ENCODE peak calls at places on chromosomes 1 and 21, in nine cellular contexts. J, G, W, A, V, C, U, K and D are unnamed samples.

GRCh38 chr1:188489336-188490112 is 1660.8 kb downstream of the PLA2G4A start:
- DNase-seq in J (no peak), G (no peak), W (peak), A (no peak), V (no peak), C (peak), U (peak), K (no peak), D (no peak)

GRCh38 chr1:10540277-10541005 is 65.7 kb downstream of the PEX14 start:
- DNase-seq in J (no peak), G (no peak), W (no peak), A (no peak), V (no peak), C (no peak), U (peak), K (no peak), D (no peak)

GRCh38 chr1:47587891-47588582 is 150.2 kb downstream of the FOXD2 start:
- DNase-seq in J (no peak), G (no peak), W (no peak), A (peak), V (no peak), C (no peak), U (no peak), K (no peak), D (no peak)

GRCh38 chr1:28064064-28064463 is 24.3 kb downstream of the EYA3 start:
- DNase-seq in J (no peak), G (no peak), W (no peak), A (no peak), V (no peak), C (no peak), U (peak), K (no peak), D (no peak)

GRCh38 chr1:17010601-17011438 is 908 bp downstream of the ATP13A2 start:
- DNase-seq in J (no peak), G (no peak), W (peak), A (no peak), V (no peak), C (no peak), U (peak), K (peak), D (no peak)

GRCh38 chr21:42414928-42415769 is 11.4 kb downstream of the UBASH3A start:
- DNase-seq in J (no peak), G (no peak), W (no peak), A (no peak), V (no peak), C (peak), U (peak), K (no peak), D (no peak)

GRCh38 chr1:239718997-239719628 is 332.7 kb downstream of the CHRM3 start:
- DNase-seq in J (no peak), G (no peak), W (no peak), A (no peak), V (no peak), C (no peak), U (no peak), K (no peak), D (no peak)

GRCh38 chr1:3014041-3014440 is 7.2 kb upstream of the ACTRT2 start:
- DNase-seq in J (no peak), G (no peak), W (no peak), A (no peak), V (no peak), C (no peak), U (no peak), K (no peak), D (no peak)

GRCh38 chr1:194295690-194296089 is 1109.3 kb upstream of the B3GALT2 start:
- DNase-seq in J (no peak), G (no peak), W (no peak), A (peak), V (no peak), C (no peak), U (peak), K (peak), D (no peak)

GRCh38 chr1:67468066-67468718 is 38.0 kb upstream of the SERBP1 start:
- DNase-seq in J (no peak), G (no peak), W (no peak), A (no peak), V (no peak), C (peak), U (peak), K (no peak), D (no peak)

GRCh38 chr1:157490337-157491165 is 61.8 kb downstream of the FCRL5 start:
- DNase-seq in J (no peak), G (no peak), W (peak), A (peak), V (no peak), C (no peak), U (peak), K (peak), D (peak)

GRCh38 chr1:169892819-169893644 is 664 bp downstream of the SCYL3 start:
- DNase-seq in J (no peak), G (no peak), W (no peak), A (peak), V (no peak), C (no peak), U (peak), K (no peak), D (peak)

GRCh38 chr1:217907504-217907903 is 276.4 kb downstream of the SPATA17 start:
- DNase-seq in J (no peak), G (no peak), W (no peak), A (no peak), V (no peak), C (peak), U (peak), K (no peak), D (no peak)

GRCh38 chr21:22393324-22393723 is 1395.1 kb downstream of the NCAM2 start:
- DNase-seq in J (no peak), G (no peak), W (no peak), A (no peak), V (no peak), C (no peak), U (no peak), K (no peak), D (no peak)